ENCODE peak calls at places on chromosomes 13 and 19, in seven cellular contexts. H is tibial nerve, O is neural crest cell, C is fibroblast of the aortic adventitia, V is breast epithelium, L is psoas muscle, B is cardiac fibroblast. R is an unnamed sample.

GRCh38 chr13:19634129-19634740 is 776 bp downstream of the MPHOSPH8 start:
- DNase-seq in V (no peak), O (no peak), L (no peak), B (peak; percentile 54), H (no peak), C (peak; percentile 59), R (no peak)

GRCh38 chr13:33787051-33787591 is 30.8 kb upstream of the RFC3 start:
- DNase-seq in B (peak; percentile 4), L (no peak), C (no peak), O (no peak), V (no peak), H (no peak), R (no peak)

GRCh38 chr13:19153782-19154450 is 27.7 kb downstream of the TUBA3C start:
- DNase-seq in B (no peak), H (no peak), C (no peak), V (no peak), L (no peak), O (no peak), R (no peak)

GRCh38 chr19:23410155-23410554 is 14.9 kb upstream of the ZNF91 start:
- DNase-seq in O (no peak), H (no peak), V (no peak), C (no peak), B (no peak), L (no peak), R (no peak)

GRCh38 chr19:1912760-1913505 is 7.7 kb downstream of the ADAT3 start:
- DNase-seq in O (no peak), L (no peak), B (no peak), C (no peak), H (no peak), V (no peak), R (no peak)

GRCh38 chr19:12527034-12527836 is 24.0 kb downstream of the ZNF564 start:
- DNase-seq in C (peak; percentile 36), V (no peak), B (peak; percentile 41), H (no peak), L (no peak), O (no peak), R (no peak)

GRCh38 chr19:7349961-7350711 is 1.4 kb downstream of the ARHGEF18 start:
- DNase-seq in H (no peak), L (no peak), V (no peak), C (no peak), B (no peak), O (no peak), R (no peak)

GRCh38 chr19:51372649-51373504 is at the start of gene NKG7:
- DNase-seq in H (no peak), B (no peak), L (no peak), O (no peak), V (no peak), C (no peak), R (no peak)

GRCh38 chr13:74206061-74206561 is 71.9 kb upstream of the KLF12 start:
- DNase-seq in V (no peak), B (peak; percentile 54), L (no peak), H (no peak), O (no peak), C (peak; percentile 91), R (no peak)

GRCh38 chr13:44174769-44175425 is 198.7 kb upstream of the SERP2 start:
- DNase-seq in V (no peak), O (no peak), C (peak; percentile 86), B (peak; percentile 84), L (no peak), H (no peak), R (no peak)

GRCh38 chr13:32266130-32266529 is 49.0 kb downstream of the ZAR1L start:
- DNase-seq in O (no peak), B (no peak), V (no peak), L (no peak), C (no peak), H (no peak), R (no peak)

GRCh38 chr19:56880592-56881190 is 40.2 kb upstream of the PEG3 start:
- DNase-seq in H (no peak), C (no peak), B (no peak), V (no peak), L (no peak), O (no peak), R (no peak)

GRCh38 chr13:58324130-58324529 is 692.6 kb downstream of the PCDH17 start:
- DNase-seq in L (no peak), V (no peak), B (no peak), H (no peak), C (no peak), O (no peak), R (no peak)

GRCh38 chr19:3162418-3163229 is 15.9 kb upstream of the S1PR4 start:
- DNase-seq in H (no peak), V (no peak), O (no peak), B (no peak), L (no peak), C (no peak), R (no peak)

GRCh38 chr13:48542581-48543341 is 9.9 kb upstream of the RCBTB2 start:
- DNase-seq in O (peak; percentile 36), B (peak; percentile 63), C (no peak), L (peak; percentile 28), V (no peak), H (no peak), R (no peak)

GRCh38 chr13:114068723-114069322 is 63.6 kb downstream of the RASA3 start:
- DNase-seq in O (no peak), B (peak; percentile 83), L (no peak), V (peak; percentile 41), C (peak; percentile 88), H (peak; percentile 13), R (no peak)

GRCh38 chr13:95002968-95003813 is 290.8 kb upstream of the SOX21 start:
- DNase-seq in C (peak; percentile 32), H (no peak), L (no peak), B (no peak), V (no peak), O (no peak), R (no peak)

GRCh38 chr19:30895946-30896345 is 453.3 kb downstream of the TSHZ3 start:
- DNase-seq in C (no peak), O (no peak), L (no peak), V (no peak), H (no peak), B (no peak), R (no peak)

GRCh38 chr13:88937381-88937780 is 1266.2 kb downstream of the SLITRK5 start:
- DNase-seq in L (no peak), V (no peak), C (no peak), H (no peak), O (no peak), B (no peak), R (no peak)

GRCh38 chr19:42253245-42254082 is 1.5 kb downstream of the ERF start:
- DNase-seq in B (peak; percentile 56), H (no peak), L (peak; percentile 68), V (no peak), C (no peak), O (peak; percentile 65), R (peak; percentile 84)

GRCh38 chr19:1513492-1514294 is 874 bp upstream of the ADAMTSL5 start:
- DNase-seq in C (peak; percentile 52), V (no peak), O (no peak), B (peak; percentile 64), H (no peak), L (peak; percentile 63), R (no peak)

GRCh38 chr13:40379794-40380608 is 286.4 kb downstream of the FOXO1 start:
- DNase-seq in B (no peak), C (no peak), O (no peak), H (no peak), L (no peak), V (no peak), R (no peak)

GRCh38 chr13:30111810-30112209 is 195.5 kb downstream of the KATNAL1 start:
- DNase-seq in V (no peak), B (no peak), C (no peak), H (no peak), O (no peak), L (no peak), R (no peak)
- TF ChIP-seq CTCF in V (no peak), B (peak; percentile 37), C (peak; percentile 34), H (no peak), O (peak; percentile 35), L (no peak), R (peak; percentile 62)

GRCh38 chr19:14554382-14554812 is 17.5 kb downstream of the NDUFB7 start:
- DNase-seq in B (no peak), O (no peak), C (no peak), L (no peak), H (no peak), V (peak; percentile 75), R (no peak)
- TF ChIP-seq CTCF in B (no peak), O (no peak), C (no peak), L (no peak), H (no peak), V (no peak), R (no peak)

GRCh38 chr19:53868892-53869804 is 1.5 kb downstream of the MYADM start:
- DNase-seq in B (peak; percentile 96), L (peak; percentile 89), O (peak; percentile 65), V (peak; percentile 93), C (peak; percentile 85), H (peak; percentile 71), R (peak; percentile 91)
- TF ChIP-seq CTCF in B (peak; percentile 29), L (peak; percentile 23), O (peak; percentile 51), V (peak; percentile 69), C (peak; percentile 41), H (peak; percentile 77), R (peak; percentile 65)

GRCh38 chr19:54673222-54673621 is 10.4 kb downstream of the LILRB4 start:
- DNase-seq in L (no peak), O (no peak), H (no peak), V (no peak), B (no peak), C (no peak), R (no peak)

GRCh38 chr19:54668353-54668752 is 5.6 kb downstream of the LILRB4 start:
- DNase-seq in H (no peak), O (no peak), C (no peak), V (no peak), L (no peak), B (no peak), R (no peak)

GRCh38 chr19:54677217-54677616 is 14.4 kb downstream of the LILRB4 start:
- DNase-seq in B (no peak), H (no peak), L (no peak), O (no peak), C (no peak), V (no peak), R (no peak)

GRCh38 chr19:54670576-54671347 is 8.0 kb downstream of the LILRB4 start:
- DNase-seq in C (no peak), O (no peak), V (no peak), L (no peak), H (no peak), B (no peak), R (no peak)

DNA sequence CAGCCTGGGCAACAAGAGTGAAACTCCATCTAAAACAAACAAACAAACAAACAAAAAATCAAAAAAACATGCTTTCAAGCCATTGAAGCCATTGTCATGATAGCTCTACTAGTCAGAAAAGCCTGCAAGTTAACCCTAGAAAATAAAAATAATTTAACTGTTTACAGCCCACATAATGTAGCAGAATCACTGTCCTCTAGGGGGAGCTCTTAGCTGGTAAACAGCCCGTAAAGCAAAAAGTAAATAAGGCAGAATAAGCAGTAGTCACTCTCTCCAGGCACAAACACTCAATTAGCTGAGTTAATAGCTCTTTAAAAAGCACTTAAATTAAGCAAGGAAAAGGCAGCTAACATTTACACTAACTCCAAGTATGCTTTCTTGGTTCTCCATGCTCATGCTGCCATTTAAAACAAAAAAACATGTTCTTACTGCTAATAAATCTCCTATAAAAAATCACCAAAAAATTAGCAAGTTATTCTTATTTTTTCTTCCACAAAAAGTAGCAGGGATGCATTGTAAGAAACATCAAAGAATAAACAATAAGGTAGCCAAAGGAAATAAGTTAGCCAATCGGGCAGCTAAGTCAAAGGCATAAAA is 11.3 kb downstream of the LILRB4 start:
- DNase-seq in B (peak; percentile 42), C (peak; percentile 13), V (no peak), O (no peak), H (no peak), L (no peak), R (no peak)
- TF ChIP-seq CTCF in B (peak; percentile 65), C (peak; percentile 26), V (no peak), O (peak; percentile 65), H (no peak), L (no peak), R (peak; percentile 71)